ENCODE peak calls at places on chromosomes 11 and 22, in six cellular contexts. P, I, D, T, U and Y are unnamed samples. For H3K4me1, the result is how much of the 10 kb centered on the place peaks cover.

GRCh38 chr22:23533771-23534191 is 46.3 kb downstream of the IGLL1 start:
- DNase-seq in D (no peak), U (no peak), T (no peak), I (no peak), P (no peak), Y (no peak)

GRCh38 chr11:61075891-61076290 is 26.4 kb upstream of the CD5 start:
- DNase-seq in U (no peak), D (no peak), I (peak), T (no peak), P (no peak), Y (no peak)

GRCh38 chr22:27718186-27719032 is 83.1 kb downstream of the MN1 start:
- DNase-seq in T (peak), I (peak), U (peak), D (peak), P (no peak), Y (peak)

GRCh38 chr11:116694815-116695590 is 77.8 kb downstream of the BUD13 start:
- DNase-seq in P (no peak), U (peak), D (peak), I (no peak), T (no peak), Y (peak)

GRCh38 chr22:18065256-18065655 is 12.5 kb upstream of the PEX26 start:
- DNase-seq in U (no peak), I (no peak), D (no peak), T (no peak), P (no peak), Y (peak)

GRCh38 chr11:130606181-130606580 is 157.7 kb downstream of the ADAMTS15 start:
- DNase-seq in D (no peak), I (no peak), P (no peak), T (no peak), U (no peak), Y (no peak)

GRCh38 chr22:49576241-49577141 is 251.2 kb downstream of the BRD1 start:
- DNase-seq in D (peak), T (no peak), I (no peak), U (no peak), P (no peak), Y (no peak)

GRCh38 chr11:16117989-16118810 is 238.1 kb downstream of the SOX6 start:
- DNase-seq in P (no peak), T (no peak), U (no peak), D (no peak), I (no peak), Y (no peak)

GRCh38 chr22:35620624-35621245 is 3.6 kb upstream of the MB start:
- DNase-seq in U (peak), P (no peak), I (no peak), T (no peak), D (no peak), Y (no peak)

GRCh38 chr11:65505434-65506315 is 6.8 kb downstream of the MALAT1 start:
- DNase-seq in P (no peak), U (no peak), T (no peak), I (peak), D (no peak), Y (peak)

GRCh38 chr11:72075109-72075508 is 5.2 kb downstream of the NUMA1 start:
- DNase-seq in P (no peak), I (peak), U (no peak), D (no peak), T (no peak), Y (no peak)

GRCh38 chr11:6735306-6735705 is 36.5 kb downstream of the OR2AG2 start:
- DNase-seq in T (no peak), I (no peak), U (no peak), D (no peak), P (no peak), Y (no peak)

GRCh38 chr11:114606003-114606801 is 10.6 kb upstream of the NXPE4 start:
- DNase-seq in I (peak), T (no peak), D (no peak), P (no peak), U (no peak), Y (no peak)

GRCh38 chr11:107623183-107623582 is 32.2 kb downstream of the ELMOD1 start:
- DNase-seq in P (no peak), U (no peak), I (no peak), T (no peak), D (no peak), Y (peak)

GRCh38 chr22:36925388-36926290 is 12.2 kb downstream of the CSF2RB start:
- DNase-seq in T (no peak), I (no peak), P (no peak), D (no peak), U (no peak), Y (no peak)

GRCh38 chr11:65492637-65493366 is 6.0 kb upstream of the MALAT1 start:
- DNase-seq in P (no peak), D (peak), U (peak), T (no peak), I (peak), Y (peak)

GRCh38 chr11:8055836-8056526 is 25.0 kb upstream of the TUB start:
- DNase-seq in T (no peak), P (no peak), U (no peak), I (no peak), D (peak), Y (no peak)

GRCh38 chr22:49149721-49150608 is 677.7 kb downstream of the BRD1 start:
- DNase-seq in D (no peak), T (no peak), U (no peak), P (no peak), I (no peak), Y (no peak)

GRCh38 chr11:63915961-63916836 is 765 bp downstream of the RCOR2 start:
- DNase-seq in T (peak), D (no peak), U (peak), P (no peak), I (peak), Y (no peak)

GRCh38 chr11:70584786-70585545 is 186.6 kb downstream of the CTTN start:
- DNase-seq in P (no peak), I (no peak), U (no peak), D (peak), T (no peak), Y (peak)

GRCh38 chr11:66316849-66317251 is at the start of gene CD248:
- DNase-seq in U (peak), D (no peak), I (no peak), P (no peak), T (no peak), Y (no peak)

GRCh38 chr11:104432981-104433380 is 269.0 kb upstream of the PDGFD start:
- DNase-seq in D (no peak), U (no peak), I (no peak), P (no peak), T (no peak), Y (no peak)

GRCh38 chr11:119700536-119701346 is 28.3 kb downstream of the NECTIN1 start:
- DNase-seq in D (no peak), I (no peak), P (no peak), U (no peak), T (no peak), Y (no peak)

DNA sequence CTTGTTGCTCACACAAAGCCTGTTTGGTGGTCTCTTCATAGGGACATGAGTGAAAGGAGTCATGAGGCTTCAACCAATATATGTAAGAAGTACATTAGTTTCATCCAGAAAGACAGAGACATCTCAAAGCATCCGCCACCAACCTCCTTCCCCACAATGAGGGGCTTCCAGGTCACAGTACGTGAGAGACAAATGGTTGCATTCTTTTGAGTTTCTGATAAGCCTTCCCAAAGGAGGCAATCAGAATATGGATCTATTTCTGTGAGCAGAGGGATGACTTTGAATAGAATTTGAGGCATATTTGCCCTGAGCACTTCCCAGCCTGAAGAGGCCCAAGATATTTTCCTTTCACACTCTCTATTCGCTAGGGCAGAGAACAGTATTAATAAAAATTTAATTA is 931.1 kb downstream of the FAM181B start:
- DNase-seq in P (no peak), U (no peak), I (no peak), D (no peak), T (no peak), Y (no peak)
- TF ChIP-seq CTCF in P (no peak), U (no peak), I (no peak), D (no peak), T (no peak), Y (no peak)

GRCh38 chr11:67468509-67468834 is 579 bp downstream of the TMEM134 start:
- DNase-seq in U (no peak), D (no peak), I (no peak), P (no peak), T (no peak), Y (no peak)

GRCh38 chr11:67468056-67468455 is 995 bp downstream of the TMEM134 start:
- DNase-seq in P (no peak), U (peak), I (peak), T (peak), D (peak), Y (peak)

GRCh38 chr11:67466962-67467771 is 1.9 kb downstream of the TMEM134 start:
- DNase-seq in I (no peak), U (no peak), T (no peak), D (no peak), P (no peak), Y (no peak)

GRCh38 chr11:67470337-67471002 is 1.4 kb upstream of the TMEM134 start:
- DNase-seq in I (no peak), P (no peak), T (no peak), D (no peak), U (no peak), Y (no peak)

DNA sequence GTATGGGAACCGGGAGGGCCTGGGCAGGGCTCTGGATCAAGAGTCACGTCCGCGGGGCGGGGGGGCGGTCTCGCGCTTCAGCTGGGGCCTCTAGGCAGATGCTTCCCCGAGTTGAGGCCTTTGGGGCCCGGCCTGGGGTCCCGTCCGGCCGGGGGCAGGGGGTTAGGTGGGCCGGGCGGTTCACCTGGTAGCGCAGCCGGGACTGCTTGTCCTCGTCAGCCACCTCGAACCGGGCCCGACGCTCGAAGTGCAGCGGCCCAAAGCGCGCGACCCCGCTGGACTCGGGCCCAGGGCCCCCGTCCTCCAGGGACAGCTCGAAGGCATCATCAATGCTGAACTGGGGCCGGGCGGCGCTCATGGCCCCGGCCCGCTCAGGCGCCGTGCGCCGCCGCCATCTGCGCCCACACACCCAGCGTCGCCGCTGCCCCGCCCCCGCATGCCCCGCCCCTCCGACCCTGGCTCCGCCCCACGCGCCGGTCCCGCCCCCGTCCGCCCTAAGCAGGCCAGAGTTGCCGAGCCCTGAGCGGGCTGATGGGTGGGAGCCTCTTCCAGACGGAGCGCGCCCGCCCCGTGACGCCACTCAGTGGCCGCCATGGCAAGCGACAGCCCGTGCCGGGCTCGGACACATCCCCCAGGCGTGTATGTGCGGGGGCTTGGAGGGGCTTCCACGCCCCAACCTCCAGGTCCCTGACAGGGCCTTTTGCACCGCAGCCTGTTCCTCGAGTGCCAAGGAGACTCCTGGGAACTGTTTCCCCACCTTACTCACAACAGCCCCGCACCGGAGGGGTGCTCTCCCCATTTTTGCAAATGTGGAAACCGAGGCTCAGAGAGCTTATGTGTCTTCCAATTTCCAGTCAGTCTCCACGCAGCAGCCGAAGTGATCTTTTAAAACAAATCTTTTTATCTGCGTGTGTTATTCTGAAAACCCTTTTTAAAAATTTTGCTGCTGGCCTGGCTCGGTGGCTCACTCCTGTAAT is at the start of gene TMEM134:
- DNase-seq in D (peak), I (peak), U (peak), P (peak), T (peak), Y (peak)
- H3K4me1 ChIP-seq in D (under half), I (under half), U (under half), P (under half), T (under half), Y (under half)

DNA sequence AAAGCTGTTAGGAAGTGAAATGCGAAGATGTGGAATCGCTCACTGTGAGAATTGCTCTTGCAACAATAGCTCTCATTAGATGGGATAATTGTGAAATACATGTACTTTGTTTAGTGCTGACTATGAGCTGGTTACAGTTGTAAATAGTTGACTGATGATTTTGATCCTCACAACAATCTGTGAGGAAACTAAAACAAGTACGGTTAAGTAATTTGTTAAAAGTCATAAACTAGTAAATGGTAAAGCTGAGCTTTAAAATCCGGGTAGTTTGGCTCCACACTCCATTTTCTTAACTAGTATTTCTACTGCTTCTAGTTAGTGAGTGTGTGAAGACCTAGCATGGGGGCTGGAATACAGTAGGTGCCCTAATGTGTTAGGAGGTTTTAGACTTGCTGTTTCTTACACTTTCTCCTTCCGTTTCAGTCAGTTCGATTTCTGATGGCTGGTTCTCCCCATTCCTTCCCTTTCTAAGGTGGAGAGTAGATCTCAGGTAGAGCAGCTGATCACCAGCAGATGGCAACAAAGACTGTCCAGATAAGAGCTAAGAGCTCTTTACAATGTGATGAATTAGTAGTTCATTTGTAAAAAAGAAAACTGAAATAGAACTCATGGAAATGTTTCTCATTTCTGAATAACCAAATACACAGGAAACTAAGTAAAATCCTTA is 16.3 kb upstream of the CYP2R1 start:
- DNase-seq in T (peak), I (peak), U (no peak), P (no peak), D (no peak), Y (no peak)
- TF ChIP-seq CTCF in T (no peak), I (no peak), U (peak), P (peak), D (peak), Y (peak)

GRCh38 chr11:68806931-68807844 is 34.5 kb downstream of the CPT1A start:
- DNase-seq in P (no peak), T (no peak), I (no peak), U (no peak), D (no peak), Y (no peak)

GRCh38 chr11:68808787-68809186 is 32.9 kb downstream of the CPT1A start:
- DNase-seq in P (no peak), I (no peak), D (no peak), U (no peak), T (no peak), Y (no peak)

GRCh38 chr11:68812526-68812925 is 29.2 kb downstream of the CPT1A start:
- DNase-seq in D (peak), T (no peak), P (no peak), I (peak), U (no peak), Y (no peak)

GRCh38 chr11:68810164-68810563 is 31.6 kb downstream of the CPT1A start:
- DNase-seq in T (peak), U (no peak), I (peak), P (no peak), D (no peak), Y (peak)

DNA sequence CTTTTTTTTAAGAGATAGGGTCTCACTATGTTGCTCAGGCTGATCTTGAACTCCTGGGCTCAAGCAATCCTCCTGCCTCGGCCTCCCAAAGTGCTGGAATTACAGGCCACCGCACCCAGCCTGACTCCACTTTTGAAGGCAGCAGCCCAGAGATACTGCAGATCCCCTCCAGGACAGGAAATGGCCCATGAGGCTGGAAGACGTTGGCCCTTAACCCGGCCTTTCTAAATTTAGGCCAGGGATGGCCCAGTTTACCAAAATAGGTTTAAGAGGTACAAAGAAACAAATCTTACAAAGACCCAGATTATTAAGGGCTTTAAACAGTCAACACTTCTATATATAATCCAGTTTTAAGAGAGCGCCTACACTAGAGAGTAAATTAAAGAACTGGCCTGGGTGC is 32.2 kb downstream of the CPT1A start:
- DNase-seq in T (no peak), P (no peak), U (no peak), D (no peak), I (no peak), Y (no peak)
- H3K4me1 ChIP-seq in T (under half), P (under half), U (under half), D (under half), I (under half), Y (under half)

DNA sequence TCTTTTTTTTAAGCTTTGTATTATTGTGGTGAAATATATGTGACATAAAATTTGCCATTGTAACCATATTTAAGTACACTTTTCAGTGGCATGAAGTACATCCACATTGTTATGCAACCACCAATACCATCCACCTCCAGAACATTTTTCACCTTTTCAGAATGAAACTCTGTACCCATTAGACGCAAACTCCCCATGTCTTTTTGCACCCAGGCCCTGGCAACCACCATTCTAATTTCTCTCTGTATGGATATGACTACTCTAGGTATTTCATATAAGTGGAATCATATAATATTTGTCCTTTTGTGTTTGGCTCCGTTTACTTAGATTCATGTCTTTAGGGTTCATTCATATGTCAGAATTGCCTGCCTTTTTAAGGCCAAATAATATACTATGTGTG is 182.8 kb upstream of the TBCEL start:
- DNase-seq in T (no peak), D (no peak), P (no peak), I (no peak), U (no peak), Y (no peak)
- TF ChIP-seq CTCF in T (no peak), D (no peak), P (no peak), I (no peak), U (no peak), Y (no peak)

DNA sequence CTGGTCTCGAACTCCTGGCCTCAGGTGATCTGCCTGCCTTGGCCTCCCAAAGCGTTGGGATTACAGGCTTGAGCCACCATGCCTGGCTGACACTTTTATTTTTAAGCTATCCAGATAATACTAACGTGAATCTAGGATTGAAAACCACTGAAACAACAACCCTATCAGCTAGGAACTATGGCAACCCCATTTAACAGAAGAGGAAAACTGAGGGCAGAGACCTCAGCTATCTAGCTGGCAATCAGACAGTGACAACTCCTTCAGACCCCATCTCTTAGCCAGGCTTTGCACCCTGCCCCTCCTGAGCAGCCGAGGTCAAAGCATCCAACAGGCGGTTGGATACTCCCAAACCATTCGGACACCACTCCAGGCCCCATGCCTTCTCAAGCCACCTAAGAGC is 14.1 kb downstream of the ABTB2 start:
- DNase-seq in T (no peak), P (no peak), D (no peak), U (no peak), I (no peak), Y (no peak)
- H3K4me1 ChIP-seq in T (under half), P (under half), D (under half), U (under half), I (under half), Y (under half)

DNA sequence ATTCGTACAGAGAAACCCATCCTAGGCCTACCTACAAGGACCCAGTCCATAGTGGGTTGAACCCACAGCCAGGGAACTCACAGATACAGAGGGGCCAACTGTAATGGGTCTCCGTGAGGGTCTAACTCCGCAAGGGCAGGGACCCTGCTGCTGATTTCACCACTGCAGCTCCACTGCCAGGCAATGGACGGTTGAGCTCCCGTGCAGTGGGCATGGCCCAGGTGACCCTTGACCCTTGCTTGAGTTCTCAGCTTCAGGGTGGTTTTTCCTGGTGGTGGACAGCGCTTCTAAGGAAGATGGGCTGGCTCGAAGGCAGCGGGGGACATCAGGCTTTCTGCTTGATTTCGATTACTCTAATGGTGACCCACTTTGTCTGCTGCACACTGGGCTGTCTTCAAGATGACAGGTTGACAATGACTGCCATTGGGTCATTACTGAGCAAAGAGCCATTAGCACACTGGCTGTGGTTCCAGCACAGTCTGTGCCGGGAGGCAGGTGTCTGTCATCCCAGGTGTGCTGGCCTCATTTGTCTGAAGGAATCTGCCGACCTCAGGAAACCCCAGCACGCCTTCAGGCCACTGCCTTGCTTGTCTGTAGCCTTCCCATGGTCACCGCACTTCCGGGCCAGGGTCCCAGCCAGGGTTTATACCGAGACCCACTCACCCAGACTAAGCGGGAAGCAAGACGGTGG is 3.7 kb upstream of the GAL start:
- DNase-seq in P (no peak), I (no peak), T (no peak), U (no peak), D (no peak), Y (no peak)
- TF ChIP-seq CTCF in P (no peak), I (no peak), T (no peak), U (no peak), D (no peak), Y (no peak)